ENCODE peak calls at places on chromosomes 6 and 20, in five cellular contexts. H is epithelial cell of esophagus, A is MM.1S, O is fibroblast of mammary gland, Y is Calu3. Z is an unnamed sample.

GRCh38 chr6:63964347-63964746 is 328.7 kb downstream of the PHF3 start:
- DNase-seq in H (no peak), A (no peak), O (no peak), Y (no peak), Z (no peak)

GRCh38 chr6:136031982-136032381 is 180.5 kb downstream of the PDE7B start:
- DNase-seq in H (peak), A (no peak), O (peak), Y (peak), Z (peak)

GRCh38 chr6:28597217-28597835 is 71.6 kb downstream of the GPX5 start:
- DNase-seq in H (peak), A (no peak), O (peak), Y (peak), Z (no peak)

GRCh38 chr6:138211601-138212000 is 6.7 kb downstream of the PBOV1 start:
- DNase-seq in H (no peak), A (no peak), O (no peak), Y (no peak), Z (no peak)

GRCh38 chr6:125904871-125905270 is 51.7 kb upstream of the HINT3 start:
- DNase-seq in H (peak), A (no peak), O (peak), Y (no peak), Z (peak)

GRCh38 chr20:8073024-8073832 is 53.7 kb upstream of the TMX4 start:
- DNase-seq in H (peak), A (no peak), O (peak), Y (peak), Z (no peak)

GRCh38 chr6:154448448-154449096 is 61.9 kb downstream of the CNKSR3 start:
- DNase-seq in H (peak), A (no peak), O (peak), Y (no peak), Z (no peak)

GRCh38 chr6:40164345-40164755 is 230.1 kb upstream of the MOCS1 start:
- DNase-seq in H (no peak), A (no peak), O (peak), Y (no peak), Z (no peak)

GRCh38 chr6:41504526-41505021 is 41.6 kb upstream of the FOXP4 start:
- DNase-seq in H (no peak), A (no peak), O (no peak), Y (no peak), Z (peak)

GRCh38 chr6:30066577-30067459 is at the start of gene PPP1R11:
- DNase-seq in H (peak), A (peak), O (peak), Y (peak), Z (peak)

GRCh38 chr20:62735331-62735821 is 26.7 kb downstream of the NTSR1 start:
- DNase-seq in H (no peak), A (no peak), O (no peak), Y (no peak), Z (no peak)

GRCh38 chr6:2938632-2939083 is 32.7 kb downstream of the SERPINB6 start:
- DNase-seq in H (no peak), A (no peak), O (no peak), Y (peak), Z (no peak)

GRCh38 chr6:132142768-132143167 is 191.6 kb upstream of the CCN2 start:
- DNase-seq in H (no peak), A (no peak), O (no peak), Y (no peak), Z (no peak)

GRCh38 chr20:45774933-45775332 is 16.8 kb downstream of the WFDC3 start:
- DNase-seq in H (no peak), A (no peak), O (no peak), Y (no peak), Z (no peak)

GRCh38 chr20:41200446-41201202 is 63.3 kb downstream of the PLCG1 start:
- DNase-seq in H (no peak), A (no peak), O (no peak), Y (no peak), Z (no peak)

GRCh38 chr6:33317418-33317667 is 201 bp downstream of the ZBTB22 start:
- DNase-seq in H (no peak), A (no peak), O (no peak), Y (no peak), Z (no peak)

GRCh38 chr6:66772785-66773184 is 1065.8 kb upstream of the EYS start:
- DNase-seq in H (no peak), A (no peak), O (peak), Y (no peak), Z (no peak)

GRCh38 chr20:56249244-56249955 is 868 bp downstream of the MC3R start:
- DNase-seq in H (peak), A (peak), O (peak), Y (peak), Z (peak)

GRCh38 chr20:18566892-18567738 is at the start of gene SMIM26:
- DNase-seq in H (peak), A (peak), O (peak), Y (peak), Z (peak)

GRCh38 chr6:12001004-12001705 is 11.0 kb upstream of the HIVEP1 start:
- DNase-seq in H (no peak), A (no peak), O (peak), Y (no peak), Z (no peak)

GRCh38 chr6:16318538-16318937 is 80.2 kb downstream of the GMPR start:
- DNase-seq in H (peak), A (no peak), O (peak), Y (no peak), Z (no peak)

GRCh38 chr20:37994512-37994911 is 38.7 kb downstream of the TTI1 start:
- DNase-seq in H (peak), A (no peak), O (peak), Y (peak), Z (no peak)

GRCh38 chr20:49846206-49846807 is 33.7 kb downstream of the SLC9A8 start:
- DNase-seq in H (peak), A (peak), O (peak), Y (peak), Z (peak)

GRCh38 chr6:31717499-31718222 is 2.5 kb downstream of the LY6G6D start:
- DNase-seq in H (peak), A (no peak), O (no peak), Y (peak), Z (no peak)

GRCh38 chr6:5335020-5335419 is 73.7 kb downstream of the FARS2 start:
- DNase-seq in H (no peak), A (no peak), O (no peak), Y (no peak), Z (peak)

GRCh38 chr20:8515810-8516435 is 383.9 kb downstream of the PLCB1 start:
- DNase-seq in H (no peak), A (no peak), O (no peak), Y (no peak), Z (no peak)

GRCh38 chr20:63235399-63235983 is at the start of gene BIRC7:
- DNase-seq in H (no peak), A (no peak), O (peak), Y (no peak), Z (no peak)

GRCh38 chr20:32577023-32577422 is 8.1 kb downstream of the NOL4L start:
- DNase-seq in H (no peak), A (no peak), O (no peak), Y (no peak), Z (no peak)
- TF ChIP-seq CTCF in H (no peak), A (no peak), O (no peak), Y (no peak), Z (no peak)

DNA sequence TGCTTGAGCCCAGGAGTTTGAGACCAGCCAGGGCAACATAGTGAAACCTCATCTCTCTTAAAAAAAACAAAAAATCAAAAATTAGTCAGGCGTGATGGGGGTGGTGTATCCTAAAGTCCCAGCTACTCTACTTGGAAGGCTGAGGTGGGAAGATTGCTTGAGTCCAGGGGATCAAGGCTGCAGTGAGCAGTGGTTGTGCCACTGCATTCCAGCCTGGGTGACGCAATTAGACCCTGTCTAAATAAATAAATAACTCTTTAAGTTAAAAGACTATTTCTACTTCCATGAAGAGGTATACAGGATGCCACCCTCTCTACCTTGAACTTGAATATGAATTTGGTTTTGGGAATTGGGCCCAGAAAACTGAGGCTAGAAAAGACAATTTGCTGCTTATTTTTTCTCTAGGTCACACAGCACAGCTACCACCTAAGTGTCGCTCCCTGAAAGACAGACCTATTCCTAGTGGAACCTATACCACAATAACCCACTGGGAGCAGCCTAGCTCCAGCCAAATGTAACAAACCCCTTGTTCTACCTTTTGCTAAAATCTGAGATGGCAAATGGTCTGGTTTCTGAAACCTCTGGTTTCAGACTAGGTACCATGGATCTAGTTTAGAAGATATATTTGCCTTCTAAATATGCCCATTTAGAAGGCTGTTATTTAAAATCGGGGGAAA is 35.2 kb downstream of the HMGCLL1 start:
- DNase-seq in H (no peak), A (no peak), O (no peak), Y (no peak), Z (no peak)
- TF ChIP-seq CTCF in H (no peak), A (no peak), O (peak), Y (no peak), Z (no peak)

DNA sequence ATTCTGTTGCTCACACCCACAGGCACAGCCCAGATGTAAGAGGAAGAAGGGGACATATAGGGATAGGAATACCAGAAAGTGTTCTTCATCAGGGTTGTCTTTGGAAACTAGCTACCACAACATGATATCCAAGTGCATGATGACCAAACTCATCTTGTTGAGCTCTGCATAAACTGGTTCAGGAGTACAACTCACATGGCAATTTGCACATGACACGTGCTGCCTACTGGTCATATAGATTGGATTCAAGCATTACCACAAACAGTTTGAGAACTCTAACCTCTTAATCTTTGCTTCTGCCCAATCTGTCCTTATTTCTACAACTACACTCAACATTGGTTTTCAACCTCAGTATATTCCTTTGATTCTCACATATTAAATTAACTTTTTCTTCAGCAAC is 184.7 kb upstream of the PCSK2 start:
- DNase-seq in H (no peak), A (no peak), O (no peak), Y (no peak), Z (no peak)
- TF ChIP-seq CTCF in H (no peak), A (no peak), O (no peak), Y (no peak), Z (no peak)

DNA sequence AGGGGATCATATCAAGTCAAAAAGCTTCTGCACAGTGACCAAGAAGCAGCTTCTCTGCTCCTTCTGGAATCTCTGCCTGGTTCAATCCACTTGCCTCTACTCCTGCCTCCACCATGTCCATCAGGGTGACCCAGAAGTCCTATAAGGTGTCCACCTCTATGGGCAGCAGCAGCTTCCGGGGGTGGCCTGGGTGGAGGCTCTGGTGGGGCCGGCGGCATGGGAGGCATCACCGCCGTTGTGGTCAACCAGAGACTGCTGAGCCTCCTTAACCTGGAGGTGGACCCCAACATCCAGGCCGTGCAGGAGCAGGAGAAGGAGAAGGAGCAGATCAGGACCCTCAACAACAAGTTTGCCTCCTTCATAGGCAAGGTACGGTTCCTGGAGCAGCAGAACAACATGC is 159.3 kb downstream of the PRKN start:
- DNase-seq in H (no peak), A (no peak), O (no peak), Y (no peak), Z (no peak)
- TF ChIP-seq CTCF in H (no peak), A (no peak), O (no peak), Y (no peak), Z (no peak)

GRCh38 chr20:44521484-44522481 is at the start of gene SERINC3:
- DNase-seq in H (peak), A (peak), O (peak), Y (peak), Z (peak)
- TF ChIP-seq CTCF in H (no peak), A (peak), O (peak), Y (no peak), Z (peak)

GRCh38 chr6:4021133-4021861 is 57.6 kb downstream of the FAM217A start:
- DNase-seq in H (peak), A (peak), O (peak), Y (peak), Z (peak)
- TF ChIP-seq CTCF in H (peak), A (peak), O (no peak), Y (no peak), Z (peak)

GRCh38 chr6:130296854-130297253 is 69.0 kb upstream of the TMEM200A start:
- DNase-seq in H (peak), A (no peak), O (no peak), Y (no peak), Z (no peak)
- TF ChIP-seq CTCF in H (no peak), A (peak), O (no peak), Y (no peak), Z (no peak)

GRCh38 chr6:113763883-113764282 is 93.3 kb upstream of the MARCKS start:
- DNase-seq in H (peak), A (no peak), O (peak), Y (peak), Z (peak)
- TF ChIP-seq CTCF in H (no peak), A (no peak), O (no peak), Y (no peak), Z (no peak)

GRCh38 chr6:43308101-43308989 is at the start of gene CRIP3:
- DNase-seq in H (peak), A (peak), O (peak), Y (peak), Z (peak)
- TF ChIP-seq CTCF in H (peak), A (peak), O (peak), Y (peak), Z (peak)

GRCh38 chr6:19554356-19555225 is 282.6 kb upstream of the ID4 start:
- DNase-seq in H (no peak), A (no peak), O (peak), Y (no peak), Z (no peak)

GRCh38 chr6:19547507-19547906 is 289.7 kb upstream of the ID4 start:
- DNase-seq in H (no peak), A (no peak), O (no peak), Y (no peak), Z (no peak)

GRCh38 chr6:19551611-19552010 is 285.6 kb upstream of the ID4 start:
- DNase-seq in H (peak), A (no peak), O (no peak), Y (no peak), Z (no peak)

GRCh38 chr6:19552588-19552987 is 284.6 kb upstream of the ID4 start:
- DNase-seq in H (no peak), A (no peak), O (no peak), Y (no peak), Z (no peak)

DNA sequence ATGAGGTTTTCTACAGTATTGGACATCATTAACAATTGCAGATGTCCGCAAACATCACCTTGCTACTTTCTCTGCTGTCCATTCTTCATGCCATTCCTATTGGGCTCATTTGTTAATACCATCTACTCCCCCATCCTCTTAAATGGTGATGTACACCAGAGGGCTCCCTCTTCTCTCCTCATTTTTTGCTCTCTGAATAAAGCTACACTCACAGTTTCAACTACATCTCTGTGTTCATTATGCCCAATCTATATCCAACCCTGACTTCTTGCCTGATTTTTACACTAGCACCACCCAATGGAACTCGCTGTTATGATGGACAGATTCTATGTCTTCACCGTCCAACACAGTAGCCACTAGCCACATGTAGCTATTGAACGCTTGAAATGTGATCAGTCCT is 288.1 kb upstream of the ID4 start:
- DNase-seq in H (no peak), A (no peak), O (no peak), Y (no peak), Z (no peak)
- TF ChIP-seq CTCF in H (no peak), A (no peak), O (no peak), Y (no peak), Z (no peak)

Z was measured in GM13976.